ENCODE peak calls at places on chromosome 1, in four cellular contexts. One of them, this sample, is unnamed.
A peak's percentile ranks its signal among the peaks of the same experiment; 100 is the strongest.

GRCh38 chr1:234322979-234323378 is 50.3 kb upstream of the COA6 start:
- DNase-seq in HepG2: peak; percentile 44
- DNase-seq in K562: peak; percentile 74
- DNase-seq in GM12878: no peak
- DNase-seq in this sample: peak; percentile 91

GRCh38 chr1:42736152-42736551 is 3.9 kb downstream of the CLDN19 start:
- DNase-seq in K562: peak; percentile 79
- DNase-seq in HepG2: peak; percentile 25
- DNase-seq in GM12878: no peak
- DNase-seq in this sample: peak; percentile 55

GRCh38 chr1:223276029-223276428 is 87.9 kb downstream of the SUSD4 start:
- DNase-seq in HepG2: no peak
- DNase-seq in GM12878: no peak
- DNase-seq in K562: no peak
- DNase-seq in this sample: no peak

GRCh38 chr1:110690966-110691365 is 16.2 kb upstream of the KCNA3 start:
- DNase-seq in HepG2: no peak
- DNase-seq in GM12878: no peak
- DNase-seq in K562: no peak
- DNase-seq in this sample: no peak

GRCh38 chr1:230696722-230697432 is 17.0 kb downstream of the AGT start:
- DNase-seq in K562: peak; percentile 24
- DNase-seq in HepG2: no peak
- DNase-seq in GM12878: no peak
- DNase-seq in this sample: no peak

GRCh38 chr1:83548311-83548710 is 450.6 kb downstream of the TTLL7 start:
- DNase-seq in GM12878: no peak
- DNase-seq in HepG2: no peak
- DNase-seq in K562: no peak
- DNase-seq in this sample: no peak

GRCh38 chr1:5936621-5937372 is 55.4 kb downstream of the NPHP4 start:
- DNase-seq in K562: no peak
- DNase-seq in HepG2: no peak
- DNase-seq in GM12878: no peak
- DNase-seq in this sample: no peak

GRCh38 chr1:190436615-190437014 is 41.0 kb downstream of the BRINP3 start:
- DNase-seq in HepG2: peak; percentile 15
- DNase-seq in GM12878: peak; percentile 5
- DNase-seq in K562: no peak
- DNase-seq in this sample: no peak

GRCh38 chr1:103129255-103129654 is 20.9 kb upstream of the COL11A1 start:
- DNase-seq in K562: no peak
- DNase-seq in HepG2: no peak
- DNase-seq in GM12878: no peak
- DNase-seq in this sample: no peak

GRCh38 chr1:221832617-221833016 is 90.7 kb upstream of the DUSP10 start:
- DNase-seq in HepG2: no peak
- DNase-seq in K562: no peak
- DNase-seq in GM12878: no peak
- DNase-seq in this sample: no peak

GRCh38 chr1:245698860-245699259 is 544.1 kb downstream of the KIF26B start:
- DNase-seq in K562: no peak
- DNase-seq in HepG2: no peak
- DNase-seq in GM12878: no peak
- DNase-seq in this sample: no peak

GRCh38 chr1:183721041-183721440 is 67.9 kb upstream of the APOBEC4 start:
- DNase-seq in GM12878: no peak
- DNase-seq in HepG2: no peak
- DNase-seq in K562: no peak
- DNase-seq in this sample: no peak

GRCh38 chr1:31872658-31873636 is 57.1 kb upstream of the SPOCD1 start:
- DNase-seq in K562: no peak
- DNase-seq in GM12878: no peak
- DNase-seq in HepG2: no peak
- DNase-seq in this sample: no peak
- TF ChIP-seq ETV6 in K562: no peak
- TF ChIP-seq ETV6 in GM12878: no peak
- TF ChIP-seq ETV6 in HepG2: no peak
- TF ChIP-seq ETV6 in this sample: no peak

GRCh38 chr1:218748071-218748470 is 402.9 kb downstream of the TGFB2 start:
- DNase-seq in K562: no peak
- DNase-seq in HepG2: no peak
- DNase-seq in GM12878: no peak
- DNase-seq in this sample: no peak
- TF ChIP-seq CBFB in K562: no peak
- TF ChIP-seq CBFB in HepG2: no peak
- TF ChIP-seq CBFB in GM12878: no peak
- TF ChIP-seq CBFB in this sample: no peak

GRCh38 chr1:77039739-77040138 is 172.5 kb downstream of the ST6GALNAC5 start:
- DNase-seq in GM12878: no peak
- DNase-seq in HepG2: no peak
- DNase-seq in K562: no peak
- DNase-seq in this sample: no peak
- TF ChIP-seq ETV6 in GM12878: no peak
- TF ChIP-seq ETV6 in HepG2: no peak
- TF ChIP-seq ETV6 in K562: no peak
- TF ChIP-seq ETV6 in this sample: no peak

GRCh38 chr1:54337928-54338327 is 68.3 kb downstream of the SSBP3 start:
- DNase-seq in GM12878: no peak
- DNase-seq in HepG2: no peak
- DNase-seq in K562: no peak
- DNase-seq in this sample: no peak
- TF ChIP-seq CBFB in GM12878: no peak
- TF ChIP-seq CBFB in HepG2: no peak
- TF ChIP-seq CBFB in K562: no peak
- TF ChIP-seq CBFB in this sample: no peak

This sample was measured in WTC11.